ENCODE peak calls at places on chromosomes 3 and 15, in six cellular contexts. S, I, V, Y, M and T are unnamed samples.

GRCh38 chr15:44101944-44102343 is 93.1 kb downstream of the FRMD5 start:
- DNase-seq in I (no peak), Y (peak; percentile 73), M (no peak), V (no peak), S (no peak), T (peak; percentile 67)

GRCh38 chr15:95793226-95793625 is 537.3 kb upstream of the NR2F2 start:
- DNase-seq in Y (peak; percentile 45), S (no peak), I (no peak), V (no peak), M (no peak), T (no peak)

GRCh38 chr15:100096700-100097099 is 245.1 kb downstream of the ADAMTS17 start:
- DNase-seq in V (no peak), M (no peak), I (no peak), S (no peak), Y (no peak), T (no peak)

GRCh38 chr15:40320931-40321371 is 2.5 kb upstream of the INAFM2 start:
- DNase-seq in S (peak; percentile 47), Y (peak; percentile 50), I (peak; percentile 62), M (no peak), V (no peak), T (peak; percentile 82)

GRCh38 chr3:114067804-114068203 is 11.3 kb downstream of the QTRT2 start:
- DNase-seq in M (no peak), I (no peak), V (no peak), Y (no peak), S (no peak), T (no peak)

GRCh38 chr3:128123538-128124368 is at the start of gene RUVBL1:
- DNase-seq in S (peak; percentile 98), I (peak; percentile 96), Y (peak; percentile 99), V (peak; percentile 93), M (peak; percentile 91), T (peak; percentile 99)

GRCh38 chr3:14950274-14950673 is 2.9 kb downstream of the NR2C2 start:
- DNase-seq in I (no peak), S (no peak), V (no peak), Y (no peak), M (no peak), T (no peak)

GRCh38 chr3:67018789-67019525 is 20.9 kb downstream of the KBTBD8 start:
- DNase-seq in S (no peak), M (no peak), Y (no peak), I (no peak), V (no peak), T (no peak)

GRCh38 chr15:63402498-63403253 is 21.0 kb upstream of the CA12 start:
- DNase-seq in M (no peak), V (no peak), S (no peak), Y (peak; percentile 25), I (no peak), T (peak; percentile 62)

GRCh38 chr3:119697394-119697793 is 5.4 kb upstream of the CFAP91 start:
- DNase-seq in S (peak; percentile 10), M (no peak), Y (no peak), I (no peak), V (no peak), T (no peak)

GRCh38 chr15:22239806-22240180 is 159.5 kb downstream of the OR4M2 start:
- DNase-seq in S (no peak), Y (no peak), I (no peak), V (no peak), M (no peak), T (no peak)

GRCh38 chr3:51384145-51384729 is 854 bp upstream of the MANF start:
- DNase-seq in S (no peak), V (no peak), M (no peak), Y (no peak), I (no peak), T (peak; percentile 63)

GRCh38 chr15:91572110-91572509 is 281.4 kb upstream of the SLCO3A1 start:
- DNase-seq in V (no peak), M (no peak), Y (no peak), S (no peak), I (no peak), T (no peak)